ENCODE peak calls at places on chromosomes 6 and 20, in eight cellular contexts. C is GM23338, A is HCT116, T is GM23248, V is SK-N-SH, F is hepatocyte, K is MM.1S, B is OCI-LY7. Q is an unnamed sample.

GRCh38 chr6:10429638-10430427 is 15.0 kb upstream of the TFAP2A start:
- DNase-seq in C (peak), K (peak), A (no peak), T (peak), B (peak), F (peak), V (peak), Q (peak)

GRCh38 chr6:36610576-36611336 is 16.6 kb downstream of the SRSF3 start:
- DNase-seq in A (no peak), T (peak), B (no peak), F (no peak), V (no peak), K (no peak), C (no peak), Q (no peak)

GRCh38 chr6:45966797-45967196 is 48.9 kb downstream of the CLIC5 start:
- DNase-seq in K (peak), C (no peak), F (no peak), T (no peak), B (no peak), V (no peak), A (no peak), Q (no peak)

GRCh38 chr6:114216789-114217467 is 125.9 kb downstream of the HS3ST5 start:
- DNase-seq in T (no peak), C (no peak), F (no peak), V (no peak), K (no peak), A (no peak), B (no peak), Q (no peak)

GRCh38 chr20:58479666-58480454 is 35.3 kb downstream of the APCDD1L start:
- DNase-seq in V (no peak), F (no peak), A (no peak), K (no peak), B (no peak), T (no peak), C (no peak), Q (no peak)

GRCh38 chr6:125746019-125746414 is 3.4 kb upstream of the HEY2 start:
- DNase-seq in B (no peak), F (no peak), C (peak), K (no peak), A (no peak), T (no peak), V (no peak), Q (no peak)

GRCh38 chr20:60046011-60046413 is 87.8 kb downstream of the CDH26 start:
- DNase-seq in B (no peak), F (peak), T (peak), K (no peak), C (no peak), V (no peak), A (no peak), Q (no peak)

GRCh38 chr6:144710207-144710606 is 425.1 kb downstream of the UTRN start:
- DNase-seq in T (peak), A (no peak), B (no peak), F (no peak), C (no peak), V (no peak), K (no peak), Q (peak)

GRCh38 chr6:153129873-153130514 is 1.1 kb downstream of the RGS17 start:
- DNase-seq in V (peak), C (peak), F (peak), B (no peak), T (peak), K (no peak), A (no peak), Q (no peak)

GRCh38 chr6:33694401-33694931 is 17.0 kb downstream of the UQCC2 start:
- DNase-seq in V (peak), A (no peak), T (peak), F (peak), K (no peak), C (no peak), B (no peak), Q (peak)

GRCh38 chr6:56807992-56808342 is 146.9 kb upstream of the BEND6 start:
- DNase-seq in V (no peak), K (no peak), A (no peak), C (peak), T (no peak), F (peak), B (no peak), Q (peak)

GRCh38 chr6:99745651-99746050 is 139.0 kb downstream of the PRDM13 start:
- DNase-seq in F (no peak), T (peak), C (no peak), V (no peak), B (no peak), A (no peak), K (no peak), Q (peak)

GRCh38 chr6:8627085-8627861 is 191.9 kb upstream of the SLC35B3 start:
- DNase-seq in F (peak), A (peak), B (no peak), C (no peak), V (no peak), T (peak), K (no peak), Q (peak)

GRCh38 chr20:62122659-62123449 is 579 bp downstream of the LSM14B start:
- DNase-seq in B (peak), F (peak), V (peak), T (peak), K (peak), A (no peak), C (peak), Q (peak)

GRCh38 chr6:113719056-113719455 is 138.1 kb upstream of the MARCKS start:
- DNase-seq in V (no peak), C (no peak), T (peak), A (peak), K (no peak), B (no peak), F (peak), Q (peak)

GRCh38 chr20:13270211-13270610 is 49.1 kb downstream of the ISM1 start:
- DNase-seq in V (no peak), C (no peak), F (no peak), B (no peak), A (no peak), K (no peak), T (no peak), Q (no peak)

GRCh38 chr6:3355358-3356055 is 96.8 kb downstream of the PSMG4 start:
- DNase-seq in F (no peak), K (no peak), C (peak), A (no peak), V (no peak), B (no peak), T (peak), Q (peak)

GRCh38 chr6:158408552-158409130 is 96.4 kb downstream of the TULP4 start:
- DNase-seq in V (peak), F (no peak), K (no peak), B (no peak), T (peak), A (no peak), C (no peak), Q (no peak)

GRCh38 chr6:29845405-29846006 is 17.9 kb downstream of the HLA-G start:
- DNase-seq in T (no peak), B (no peak), K (no peak), F (peak), V (no peak), A (peak), C (no peak), Q (peak)

GRCh38 chr6:82867946-82868345 is 197.7 kb downstream of the UBE3D start:
- DNase-seq in B (no peak), F (no peak), V (no peak), T (no peak), A (no peak), C (no peak), K (no peak), Q (no peak)

GRCh38 chr6:21033575-21034026 is 499.3 kb downstream of the CDKAL1 start:
- DNase-seq in A (no peak), C (no peak), F (peak), K (no peak), V (peak), B (no peak), T (peak), Q (peak)

GRCh38 chr6:158911746-158912158 is 88.2 kb downstream of the RSPH3 start:
- DNase-seq in C (no peak), K (no peak), B (peak), F (no peak), T (no peak), V (no peak), A (no peak), Q (peak)

GRCh38 chr6:57069920-57070331 is 20.1 kb upstream of the ZNF451 start:
- DNase-seq in A (no peak), C (peak), V (no peak), B (no peak), K (no peak), T (no peak), F (no peak), Q (no peak)

GRCh38 chr20:2314759-2315439 is 19.1 kb downstream of the TGM3 start:
- DNase-seq in F (no peak), B (no peak), A (peak), V (peak), T (peak), K (no peak), C (no peak), Q (peak)

GRCh38 chr20:45115386-45115774 is 406 bp upstream of the WFDC5 start:
- DNase-seq in K (no peak), V (no peak), T (no peak), B (no peak), F (no peak), C (no peak), A (no peak), Q (no peak)

GRCh38 chr20:23446505-23446904 is 6.2 kb downstream of the CST11 start:
- DNase-seq in A (peak), K (peak), V (peak), C (peak), T (peak), F (peak), B (peak), Q (peak)

GRCh38 chr6:137044366-137045220 is at the start of gene IL20RA:
- DNase-seq in A (no peak), B (no peak), V (peak), F (peak), K (peak), C (peak), T (peak), Q (peak)

GRCh38 chr6:152457949-152458624 is 179.1 kb downstream of the SYNE1 start:
- DNase-seq in C (no peak), T (no peak), V (no peak), K (no peak), F (no peak), B (no peak), A (no peak), Q (no peak)

GRCh38 chr20:58890454-58891075 is 38.0 kb downstream of the GNAS start:
- DNase-seq in F (no peak), A (no peak), V (peak), B (peak), K (peak), C (peak), T (peak), Q (peak)

GRCh38 chr6:104601008-104601745 is 258.5 kb downstream of the HACE1 start:
- DNase-seq in A (no peak), B (no peak), K (no peak), F (no peak), C (no peak), T (peak), V (no peak), Q (no peak)

GRCh38 chr6:109743739-109744138 is 52.6 kb downstream of the FIG4 start:
- DNase-seq in C (no peak), K (no peak), V (no peak), F (no peak), T (peak), B (no peak), A (no peak), Q (peak)

GRCh38 chr6:137415127-137415833 is 78.9 kb downstream of the OLIG3 start:
- DNase-seq in T (peak), F (peak), A (peak), K (peak), V (peak), B (peak), C (peak), Q (peak)

GRCh38 chr6:139364302-139364981 is 10.0 kb downstream of the CITED2 start:
- DNase-seq in K (peak), B (peak), T (peak), A (no peak), F (peak), C (peak), V (peak), Q (peak)

GRCh38 chr6:109271622-109272021 is 110.6 kb downstream of the CD164 start:
- DNase-seq in C (no peak), K (no peak), V (no peak), B (no peak), T (no peak), F (no peak), A (no peak), Q (no peak)

GRCh38 chr6:167399051-167399387 is 74.1 kb downstream of the TTLL2 start:
- DNase-seq in B (no peak), T (no peak), K (no peak), A (no peak), C (peak), V (no peak), F (no peak), Q (no peak)

GRCh38 chr20:20439602-20440001 is 71.7 kb downstream of the INSM1 start:
- DNase-seq in A (no peak), F (no peak), V (no peak), T (no peak), C (no peak), K (no peak), B (no peak), Q (no peak)

GRCh38 chr20:1526310-1526709 is 31.2 kb downstream of the SIRPD start:
- DNase-seq in K (no peak), T (no peak), C (no peak), B (no peak), F (no peak), A (no peak), V (no peak), Q (no peak)

GRCh38 chr6:167408235-167408869 is 83.5 kb downstream of the TTLL2 start:
- DNase-seq in A (no peak), V (no peak), C (no peak), K (no peak), B (no peak), T (no peak), F (no peak), Q (no peak)

GRCh38 chr6:36368421-36368820 is 19.0 kb downstream of the ETV7 start:
- DNase-seq in B (no peak), V (no peak), T (peak), F (no peak), K (no peak), C (no peak), A (no peak), Q (no peak)

DNA sequence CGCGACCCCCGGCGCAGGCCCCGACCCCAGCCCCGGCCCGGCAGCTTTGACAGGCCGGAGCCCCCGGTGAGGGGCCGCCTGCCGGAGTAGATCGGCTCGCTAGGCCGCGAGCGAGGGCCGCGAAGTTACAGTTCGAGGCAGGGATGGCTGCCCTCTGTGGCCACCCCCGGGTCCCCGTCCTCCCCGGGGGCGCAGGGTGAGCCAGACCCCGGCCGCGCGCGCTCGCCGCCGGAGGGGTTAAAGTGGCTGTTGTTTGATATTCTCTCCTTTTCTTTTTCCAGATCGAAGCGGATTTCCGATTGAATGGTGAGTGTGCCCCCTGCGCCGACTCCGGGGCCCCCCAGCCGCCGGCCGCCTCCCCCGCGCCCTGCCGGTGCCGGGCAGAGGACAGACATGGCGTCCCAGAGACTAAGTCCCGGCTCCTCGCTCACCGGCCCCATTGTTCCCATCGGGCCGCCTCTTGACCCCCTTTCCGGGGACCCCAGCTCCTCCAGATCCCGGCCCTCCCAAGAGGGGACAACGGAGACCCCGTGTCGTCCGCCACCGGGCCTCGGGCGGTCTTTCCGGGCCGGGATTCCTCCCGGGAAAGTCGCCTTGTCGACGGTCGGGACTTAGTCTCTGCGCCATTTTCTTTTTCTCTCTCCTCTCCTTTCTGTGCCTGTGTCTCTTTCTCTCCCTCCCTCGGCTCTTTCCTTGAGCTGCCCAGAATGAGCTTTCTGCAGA is 689 bp downstream of the TOP1 start:
- DNase-seq in F (peak), V (peak), A (no peak), K (no peak), T (peak), B (no peak), C (peak), Q (no peak)
- H2AFZ ChIP-seq in F (peak), V (no peak), A (no peak), K (peak), T (peak), B (no peak), C (no peak), Q (peak)

DNA sequence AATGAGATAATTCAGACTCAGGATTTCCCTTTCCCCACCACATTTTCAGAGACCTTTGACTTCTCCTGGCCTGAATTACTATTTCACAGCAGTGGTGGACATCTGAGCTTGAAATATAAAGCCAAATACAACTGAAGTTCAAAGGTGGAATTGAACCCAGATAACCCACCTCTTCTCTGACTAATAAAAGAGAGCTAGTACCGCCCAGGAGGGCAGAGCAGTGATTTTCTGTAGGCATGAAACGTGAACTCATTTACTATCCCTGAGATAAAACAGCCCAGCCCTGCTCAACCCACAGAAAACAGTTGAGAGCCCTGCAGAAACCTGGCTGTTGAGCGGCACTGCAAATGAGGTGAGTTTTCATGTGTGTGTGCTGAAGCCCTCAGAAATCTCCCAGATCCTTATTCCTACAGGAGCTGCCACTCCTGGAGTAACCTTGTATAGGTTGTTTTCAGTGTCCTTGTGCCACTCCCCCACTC is 99.3 kb downstream of the NOL4L start:
- DNase-seq in V (no peak), K (no peak), B (no peak), T (no peak), F (peak), C (no peak), A (no peak), Q (no peak)
- H3K27ac ChIP-seq in V (peak), K (no peak), B (peak), T (no peak), F (peak), C (no peak), A (no peak), Q (no peak)

DNA sequence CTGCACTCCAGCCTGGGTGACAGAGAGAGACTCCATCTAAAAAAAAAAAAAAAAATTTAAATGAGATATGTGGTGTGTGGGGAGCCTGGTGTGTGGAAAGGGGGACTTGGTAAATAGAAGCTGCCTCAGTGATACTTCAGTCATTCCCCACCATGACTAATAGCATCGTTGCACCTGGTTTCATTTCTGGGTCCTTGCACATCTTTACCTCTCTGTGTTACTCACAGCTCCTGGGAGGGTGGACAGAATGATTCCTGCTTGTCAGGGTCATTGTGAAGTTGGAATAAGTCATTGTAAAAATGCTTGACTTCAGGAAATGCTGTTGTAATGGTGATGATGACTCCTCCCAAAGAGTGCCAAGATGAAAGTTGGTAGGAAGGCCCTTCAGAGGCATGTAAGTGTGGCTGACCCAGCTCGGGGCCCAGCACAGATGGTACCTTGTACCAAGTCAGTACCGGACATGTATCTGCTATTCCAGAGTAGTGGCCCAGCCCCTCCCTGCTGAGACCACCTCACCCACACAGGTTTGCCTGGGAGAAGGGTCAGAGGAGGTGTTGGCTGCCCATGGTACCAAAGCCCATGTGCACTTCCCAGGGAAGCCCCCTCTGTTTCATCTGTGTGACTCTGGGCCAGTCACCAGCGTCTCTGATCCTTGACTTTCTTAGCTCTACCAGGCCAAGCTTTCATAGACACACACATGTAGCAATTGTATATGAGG is 48.4 kb downstream of the PLAGL2 start:
- DNase-seq in B (no peak), A (no peak), K (no peak), V (no peak), T (peak), C (no peak), F (no peak), Q (no peak)
- TF ChIP-seq EZH2phosphoT487 in B (no peak), A (no peak), K (no peak), V (no peak), T (no peak), C (no peak), F (no peak), Q (no peak)

DNA sequence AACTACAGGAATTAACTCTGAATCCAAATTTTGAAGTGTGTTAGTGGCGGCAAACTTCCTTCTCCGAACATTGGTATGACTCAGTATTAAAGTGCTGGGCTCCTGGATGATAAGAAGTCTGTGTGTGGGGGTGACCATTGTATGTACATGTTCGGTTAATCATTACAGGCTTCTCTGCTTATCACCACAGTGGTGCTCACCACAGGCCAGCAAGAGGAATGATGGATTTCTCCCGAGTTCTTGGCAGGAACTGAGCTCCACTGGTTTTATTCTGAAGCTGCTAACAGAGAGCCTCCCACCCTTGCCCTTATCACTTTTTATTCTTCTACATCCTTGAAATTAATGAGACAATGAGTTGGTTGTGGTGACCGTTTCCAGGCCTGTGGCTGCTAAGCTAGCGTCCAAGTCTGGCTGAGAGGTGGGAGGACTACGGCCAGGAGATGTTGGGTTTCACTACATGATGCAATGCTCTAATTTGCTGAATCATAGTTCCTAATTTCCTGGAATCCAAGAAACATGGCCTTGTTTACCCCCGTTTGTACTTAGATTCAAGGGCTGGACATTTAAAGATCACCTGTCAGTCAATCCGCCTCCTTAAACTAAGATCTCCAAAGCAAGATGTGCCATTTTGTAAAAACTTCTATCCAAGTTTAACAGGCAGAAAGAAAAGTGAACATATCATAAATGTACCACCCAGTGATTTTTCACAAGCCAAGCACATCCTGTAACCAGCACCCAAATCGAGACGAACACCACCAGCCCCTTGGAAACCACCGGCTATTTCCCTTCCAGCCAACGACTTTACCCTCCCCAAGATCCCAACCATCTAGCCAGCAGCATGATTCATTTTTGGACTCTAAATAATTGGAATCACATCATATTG is 172.6 kb downstream of the FOXA2 start:
- DNase-seq in V (no peak), F (peak), B (no peak), T (peak), K (no peak), C (no peak), A (no peak), Q (no peak)
- H2AFZ ChIP-seq in V (no peak), F (no peak), B (no peak), T (peak), K (no peak), C (no peak), A (no peak), Q (no peak)

GRCh38 chr20:8223096-8223870 is 91.2 kb downstream of the PLCB1 start:
- DNase-seq in C (no peak), T (peak), F (no peak), A (no peak), K (no peak), V (no peak), B (no peak), Q (peak)
- H3K27ac ChIP-seq in C (no peak), T (peak), F (peak), A (no peak), K (no peak), V (peak), B (no peak), Q (peak)

Q was measured in PC-3.